ENCODE peak calls at places on chromosome 21, in five cellular contexts. Z is CD8-positive, alpha-beta T cell; P is nephron progenitor cell; L is colonic mucosa; C is stomach. I is an unnamed sample.

GRCh38 chr21:36171741-36172331 is 15.2 kb downstream of the DOP1B start:
- DNase-seq in P (no peak), C (no peak), L (no peak), Z (no peak), I (no peak)

GRCh38 chr21:20661745-20662470 is 336.3 kb upstream of the NCAM2 start:
- DNase-seq in P (no peak), Z (no peak), L (no peak), C (no peak), I (no peak)

GRCh38 chr21:16419188-16419874 is 689.5 kb downstream of the USP25 start:
- DNase-seq in L (peak; percentile 30), Z (no peak), C (peak; percentile 81), P (peak; percentile 3), I (no peak)

GRCh38 chr21:31948681-31949080 is 75.9 kb downstream of the HUNK start:
- DNase-seq in Z (no peak), C (no peak), P (no peak), L (no peak), I (no peak)

GRCh38 chr21:15272591-15272990 is 207.8 kb upstream of the NRIP1 start:
- DNase-seq in P (no peak), Z (no peak), L (no peak), C (no peak), I (no peak)

GRCh38 chr21:42621166-42621827 is 32.1 kb upstream of the PDE9A start:
- DNase-seq in P (no peak), Z (no peak), L (peak; percentile 42), C (no peak), I (no peak)

GRCh38 chr21:46226920-46227599 is 1.5 kb downstream of the LSS start:
- DNase-seq in C (no peak), P (no peak), L (no peak), Z (no peak), I (no peak)

GRCh38 chr21:46492851-46493250 is 34.2 kb downstream of the DIP2A start:
- DNase-seq in P (no peak), Z (no peak), L (no peak), C (no peak), I (no peak)

GRCh38 chr21:33015091-33015490 is 10.6 kb upstream of the OLIG2 start:
- DNase-seq in P (no peak), Z (no peak), C (no peak), L (no peak), I (no peak)

GRCh38 chr21:46052703-46053651 is 44.9 kb upstream of the COL6A2 start:
- DNase-seq in C (no peak), L (no peak), P (no peak), Z (no peak), I (no peak)

GRCh38 chr21:33931799-33932390 is 16.3 kb upstream of the ATP5PO start:
- DNase-seq in P (no peak), C (no peak), L (no peak), Z (peak; percentile 27), I (peak; percentile 14)

GRCh38 chr21:31293986-31294385 is 50.1 kb downstream of the TIAM1 start:
- DNase-seq in C (no peak), L (no peak), P (no peak), Z (no peak), I (peak; percentile 46)

GRCh38 chr21:36710729-36711048 is 11.8 kb downstream of the SIM2 start:
- DNase-seq in Z (no peak), P (no peak), L (no peak), C (peak; percentile 24), I (no peak)

GRCh38 chr21:40846566-40847411 is at the start of gene DSCAM:
- DNase-seq in P (peak; percentile 60), L (no peak), C (no peak), Z (no peak), I (no peak)

GRCh38 chr21:46111193-46111571 is 13.3 kb downstream of the COL6A2 start:
- DNase-seq in Z (no peak), P (no peak), L (no peak), C (peak; percentile 17), I (no peak)

GRCh38 chr21:45971487-45972352 is 9.8 kb upstream of the COL6A1 start:
- DNase-seq in C (no peak), L (no peak), P (peak; percentile 22), Z (no peak), I (no peak)

GRCh38 chr21:26546698-26547097 is 26.4 kb downstream of the CYYR1 start:
- DNase-seq in C (no peak), Z (no peak), L (no peak), P (no peak), I (no peak)

GRCh38 chr21:35111531-35111930 is 62.4 kb upstream of the RUNX1 start:
- DNase-seq in C (no peak), Z (no peak), P (no peak), L (no peak), I (no peak)

GRCh38 chr21:15755125-15755524 is 25.3 kb downstream of the USP25 start:
- DNase-seq in Z (no peak), L (no peak), C (no peak), P (no peak), I (no peak)

GRCh38 chr21:36040389-36040788 is 19.9 kb downstream of the SETD4 start:
- DNase-seq in C (no peak), Z (no peak), L (no peak), P (no peak), I (no peak)

GRCh38 chr21:31894441-31894840 is 21.6 kb downstream of the HUNK start:
- DNase-seq in C (no peak), P (no peak), Z (no peak), L (no peak), I (no peak)

GRCh38 chr21:37139902-37140301 is 66.8 kb downstream of the TTC3 start:
- DNase-seq in P (no peak), Z (no peak), C (no peak), L (no peak), I (no peak)

GRCh38 chr21:30340714-30341573 is 3.5 kb upstream of the KRTAP27-1 start:
- DNase-seq in C (peak; percentile 56), L (peak; percentile 51), Z (peak; percentile 7), P (peak; percentile 57), I (peak; percentile 33)

GRCh38 chr21:41369105-41369914 is 7.5 kb downstream of the MX2 start:
- DNase-seq in C (no peak), L (no peak), P (peak; percentile 70), Z (peak; percentile 60), I (no peak)

GRCh38 chr21:46154955-46155513 is 345 bp downstream of the FTCD start:
- DNase-seq in C (no peak), Z (peak; percentile 2), L (no peak), P (no peak), I (no peak)

GRCh38 chr21:33360281-33360680 is 35.5 kb downstream of the IFNAR1 start:
- DNase-seq in L (no peak), Z (no peak), C (no peak), P (no peak), I (no peak)

GRCh38 chr21:40146201-40146890 is 279.1 kb downstream of the PCP4 start:
- DNase-seq in C (no peak), P (no peak), L (no peak), Z (no peak), I (no peak)

GRCh38 chr21:34202553-34203332 is 129.4 kb downstream of the MRPS6 start:
- DNase-seq in L (no peak), Z (no peak), P (peak; percentile 68), C (no peak), I (no peak)

GRCh38 chr21:45973475-45974072 is 8.0 kb upstream of the COL6A1 start:
- DNase-seq in C (peak; percentile 66), P (peak; percentile 84), Z (peak; percentile 83), L (peak; percentile 62), I (peak; percentile 69)

GRCh38 chr21:37149411-37149810 is 76.4 kb downstream of the TTC3 start:
- DNase-seq in L (no peak), P (no peak), C (no peak), Z (no peak), I (no peak)

GRCh38 chr21:27825035-27825434 is 858.1 kb upstream of the ADAMTS5 start:
- DNase-seq in C (no peak), Z (no peak), L (no peak), P (no peak), I (no peak)
- TF ChIP-seq CTCF in C (no peak), Z (no peak), L (no peak), P (no peak), I (no peak)

GRCh38 chr21:18370292-18370691 is 33.3 kb downstream of the TMPRSS15 start:
- DNase-seq in P (no peak), C (no peak), L (no peak), Z (no peak), I (no peak)
- TF ChIP-seq CTCF in P (no peak), C (no peak), L (no peak), Z (no peak), I (no peak)

GRCh38 chr21:39088831-39089380 is 94.3 kb downstream of the PSMG1 start:
- DNase-seq in L (no peak), C (no peak), P (no peak), Z (no peak), I (no peak)
- TF ChIP-seq CTCF in L (no peak), C (no peak), P (no peak), Z (no peak), I (no peak)

GRCh38 chr21:38167345-38167744 is 89.4 kb upstream of the KCNJ15 start:
- DNase-seq in L (no peak), Z (no peak), C (no peak), P (no peak), I (no peak)

GRCh38 chr21:38171723-38172344 is 85.0 kb upstream of the KCNJ15 start:
- DNase-seq in L (no peak), Z (no peak), P (peak; percentile 62), C (no peak), I (peak; percentile 35)

GRCh38 chr21:38175321-38175720 is 81.5 kb upstream of the KCNJ15 start:
- DNase-seq in P (no peak), L (no peak), C (no peak), Z (no peak), I (no peak)

GRCh38 chr21:38170283-38170682 is 86.5 kb upstream of the KCNJ15 start:
- DNase-seq in Z (no peak), P (peak; percentile 23), L (no peak), C (peak; percentile 57), I (peak; percentile 52)

DNA sequence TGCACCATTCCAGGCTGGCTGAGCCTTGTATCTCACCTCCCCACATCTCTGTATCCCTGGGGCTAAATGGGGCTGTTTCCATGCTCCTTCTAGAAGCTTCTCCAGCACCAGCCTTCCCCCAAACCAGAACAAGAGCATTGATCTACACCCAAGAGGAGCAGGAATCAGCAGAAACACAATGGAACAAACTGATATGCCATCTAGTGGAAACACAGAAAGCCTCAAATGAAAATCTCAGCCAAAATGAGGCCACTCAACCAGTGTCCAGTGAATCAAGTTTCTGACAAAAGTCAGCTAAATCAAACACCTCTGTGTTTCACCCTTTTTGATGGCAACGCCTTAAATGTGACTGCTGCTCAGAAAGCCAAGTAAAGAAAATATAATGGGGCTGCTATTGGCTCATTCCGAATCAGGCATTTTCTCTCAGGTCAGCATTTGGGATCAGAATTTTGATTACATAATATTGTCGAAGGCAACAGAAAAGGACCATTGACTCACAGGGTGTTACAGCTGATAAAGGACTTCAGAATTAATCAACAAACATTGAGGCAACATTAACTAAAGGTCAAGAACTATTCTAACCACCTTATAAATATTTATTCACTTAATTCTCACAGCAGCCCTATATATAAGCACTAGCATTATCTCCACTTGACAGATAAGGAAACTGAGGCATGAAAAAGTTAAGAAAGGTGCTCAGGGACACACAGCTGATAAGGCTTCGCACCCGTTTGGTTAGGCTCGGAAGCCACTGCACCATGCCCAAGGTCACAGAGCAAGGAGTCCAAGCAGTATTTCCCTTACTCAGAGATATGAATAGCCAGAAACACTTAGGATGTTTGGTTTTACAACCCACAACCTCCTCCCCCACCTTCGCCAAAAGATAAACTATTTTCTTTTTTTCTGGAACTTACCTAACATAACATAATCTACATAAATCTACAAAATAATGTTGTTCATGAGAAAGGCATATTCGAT is 85.8 kb upstream of the KCNJ15 start:
- DNase-seq in P (no peak), L (no peak), Z (no peak), C (peak; percentile 45), I (no peak)
- TF ChIP-seq CTCF in P (no peak), L (no peak), Z (no peak), C (no peak), I (no peak)

I was measured in Calu3.